ENCODE peak calls at places on chromosomes 2 and 18, in nine cellular contexts. E is heart left ventricle, T is left colon, D is left lung, I is GM12878, H is Right ventricle myocardium superior, R is foreskin keratinocyte, C is left ventricle myocardium superior, P is left cardiac atrium. L is an unnamed sample.
A peak's percentile ranks its signal among the peaks of the same experiment; 100 is the strongest.

GRCh38 chr2:105887246-105887645 is 142.5 kb downstream of the NCK2 start:
- ATAC-seq in E (no peak), T (no peak), D (no peak), I (no peak), H (no peak), R (no peak), C (no peak), P (no peak), L (no peak)

GRCh38 chr2:16774980-16775963 is 109.6 kb upstream of the CYRIA start:
- ATAC-seq in E (no peak), T (no peak), D (no peak), I (peak; percentile 49), H (no peak), R (no peak), C (no peak), P (no peak), L (no peak)

GRCh38 chr2:48114256-48114655 is 208.0 kb upstream of the FBXO11 start:
- ATAC-seq in E (no peak), T (peak; percentile 22), D (no peak), I (peak; percentile 71), H (no peak), R (peak; percentile 72), C (no peak), P (no peak), L (peak; percentile 39)

GRCh38 chr2:110642360-110642759 is 35.5 kb downstream of the BUB1 start:
- ATAC-seq in E (no peak), T (no peak), D (no peak), I (no peak), H (no peak), R (no peak), C (no peak), P (no peak), L (no peak)

GRCh38 chr2:39981877-39982276 is 202.8 kb upstream of the THUMPD2 start:
- ATAC-seq in E (no peak), T (no peak), D (no peak), I (no peak), H (no peak), R (no peak), C (no peak), P (no peak), L (no peak)

GRCh38 chr2:95297639-95298395 is 670 bp downstream of the KCNIP3 start:
- ATAC-seq in E (no peak), T (no peak), D (no peak), I (no peak), H (no peak), R (no peak), C (no peak), P (no peak), L (no peak)

GRCh38 chr18:35904389-35905037 is 68.0 kb upstream of the RMP24 start:
- ATAC-seq in E (no peak), T (no peak), D (no peak), I (no peak), H (no peak), R (no peak), C (no peak), P (no peak), L (no peak)

GRCh38 chr2:186941853-186942252 is 92.9 kb upstream of the ZSWIM2 start:
- ATAC-seq in E (no peak), T (no peak), D (no peak), I (no peak), H (no peak), R (no peak), C (no peak), P (no peak), L (no peak)

GRCh38 chr18:13530879-13531387 is 195.4 kb downstream of the FAM210A start:
- ATAC-seq in E (peak; percentile 92), T (peak; percentile 93), D (peak; percentile 92), I (peak; percentile 77), H (peak; percentile 92), R (no peak), C (peak; percentile 92), P (peak; percentile 95), L (peak; percentile 43)

GRCh38 chr18:72762505-72763122 is 105.2 kb downstream of the NETO1 start:
- ATAC-seq in E (no peak), T (no peak), D (peak; percentile 70), I (peak; percentile 86), H (peak; percentile 49), R (peak; percentile 62), C (peak; percentile 27), P (peak; percentile 30), L (no peak)

GRCh38 chr2:137525644-137526190 is 438.6 kb upstream of the HNMT start:
- ATAC-seq in E (no peak), T (no peak), D (peak; percentile 65), I (peak; percentile 14), H (no peak), R (peak; percentile 50), C (no peak), P (no peak), L (no peak)

GRCh38 chr2:197322729-197323720 is 12.4 kb upstream of the ANKRD44 start:
- ATAC-seq in E (no peak), T (no peak), D (no peak), I (peak; percentile 52), H (no peak), R (no peak), C (no peak), P (no peak), L (peak; percentile 59)

L was measured in stimulated activated memory B cell treated with anti-CD40 and anti-IgM and Interleukin-4, amounts not matched to agents 10 μg/mL and 1 μg/mL and 100 μg/mL, for 72 hours.